ENCODE peak calls at places on chromosomes 13 and 19, in eight cellular contexts. R is BE2C; O is GM23338; U is astrocyte; C is adrenal gland; A is thoracic aorta; J is CD8-positive, alpha-beta T cell; V is cardiac fibroblast. N is an unnamed sample.

GRCh38 chr19:2720777-2721569 is at the start of gene DIRAS1:
- DNase-seq in R (peak), O (peak), U (no peak), C (no peak), A (no peak), J (no peak), V (no peak), N (no peak)

GRCh38 chr13:43042410-43042921 is 19.1 kb downstream of the DNAJC15 start:
- DNase-seq in R (no peak), O (no peak), U (no peak), C (no peak), A (no peak), J (no peak), V (no peak), N (no peak)

GRCh38 chr19:56071151-56071550 is 49.9 kb downstream of the ZNF787 start:
- DNase-seq in R (no peak), O (peak), U (no peak), C (no peak), A (no peak), J (no peak), V (no peak), N (no peak)

GRCh38 chr13:108924154-108924940 is 294.9 kb downstream of the MYO16 start:
- DNase-seq in R (no peak), O (no peak), U (peak), C (no peak), A (no peak), J (no peak), V (no peak), N (peak)

GRCh38 chr13:114071991-114072390 is 60.4 kb downstream of the RASA3 start:
- DNase-seq in R (no peak), O (no peak), U (no peak), C (no peak), A (no peak), J (no peak), V (no peak), N (no peak)

GRCh38 chr13:87975035-87975434 is 303.9 kb downstream of the SLITRK5 start:
- DNase-seq in R (no peak), O (no peak), U (no peak), C (no peak), A (no peak), J (no peak), V (no peak), N (peak)

GRCh38 chr19:35004517-35005255 is 4.6 kb downstream of the GRAMD1A start:
- DNase-seq in R (no peak), O (no peak), U (no peak), C (no peak), A (no peak), J (no peak), V (no peak), N (no peak)

GRCh38 chr19:30049226-30049625 is 107.2 kb downstream of the URI1 start:
- DNase-seq in R (no peak), O (no peak), U (no peak), C (no peak), A (no peak), J (no peak), V (no peak), N (no peak)

GRCh38 chr13:49625392-49626137 is 2.7 kb upstream of the ARL11 start:
- DNase-seq in R (no peak), O (no peak), U (no peak), C (peak), A (no peak), J (no peak), V (peak), N (peak)

GRCh38 chr19:21463449-21464105 is 41.8 kb upstream of the ZNF429 start:
- DNase-seq in R (peak), O (peak), U (peak), C (peak), A (no peak), J (peak), V (no peak), N (peak)

GRCh38 chr13:23547000-23547590 is 23.1 kb upstream of the TNFRSF19 start:
- DNase-seq in R (peak), O (peak), U (peak), C (no peak), A (no peak), J (no peak), V (peak), N (peak)

GRCh38 chr13:51935326-51936171 is 73.8 kb downstream of the CCDC70 start:
- DNase-seq in R (no peak), O (peak), U (no peak), C (no peak), A (no peak), J (no peak), V (peak), N (peak)

GRCh38 chr19:51372021-51372648 is 319 bp downstream of the NKG7 start:
- DNase-seq in R (no peak), O (no peak), U (no peak), C (no peak), A (no peak), J (no peak), V (no peak), N (no peak)
- H3K4me3 ChIP-seq in R (no peak), O (no peak), U (no peak), C (no peak), A (no peak), J (peak), V (no peak), N (no peak)

GRCh38 chr19:57786906-57787305 is 17.4 kb downstream of the ZNF586 start:
- DNase-seq in R (no peak), O (peak), U (no peak), C (no peak), A (no peak), J (no peak), V (no peak), N (no peak)
- TF ChIP-seq CTCF in R (no peak), O (no peak), U (no peak), C (no peak), A (no peak), J (no peak), V (no peak), N (no peak)

GRCh38 chr19:8609210-8610040 is 1.1 kb downstream of the ADAMTS10 start:
- DNase-seq in R (no peak), O (peak), U (peak), C (peak), A (peak), J (peak), V (peak), N (peak)

GRCh38 chr19:8610041-8610927 is at the start of gene ADAMTS10:
- DNase-seq in R (no peak), O (peak), U (peak), C (peak), A (no peak), J (peak), V (peak), N (peak)

GRCh38 chr19:8611890-8612806 is 1.6 kb upstream of the ADAMTS10 start:
- DNase-seq in R (no peak), O (peak), U (peak), C (peak), A (peak), J (no peak), V (peak), N (peak)

GRCh38 chr19:8611391-8611883 is 922 bp upstream of the ADAMTS10 start:
- DNase-seq in R (no peak), O (peak), U (no peak), C (peak), A (no peak), J (no peak), V (peak), N (no peak)

GRCh38 chr19:8610928-8611284 is 391 bp upstream of the ADAMTS10 start:
- DNase-seq in R (no peak), O (peak), U (no peak), C (no peak), A (no peak), J (no peak), V (no peak), N (no peak)
- H3K4me3 ChIP-seq in R (no peak), O (peak), U (peak), C (peak), A (peak), J (peak), V (no peak), N (no peak)

GRCh38 chr19:47848425-47848824 is 10.6 kb upstream of the TPRX2 start:
- DNase-seq in R (no peak), O (no peak), U (no peak), C (no peak), A (no peak), J (no peak), V (no peak), N (no peak)

GRCh38 chr19:47854459-47854858 is 4.6 kb upstream of the TPRX2 start:
- DNase-seq in R (no peak), O (no peak), U (no peak), C (no peak), A (no peak), J (no peak), V (no peak), N (no peak)

GRCh38 chr19:47853003-47853402 is 6.0 kb upstream of the TPRX2 start:
- DNase-seq in R (no peak), O (no peak), U (no peak), C (no peak), A (no peak), J (no peak), V (no peak), N (no peak)

GRCh38 chr19:47848871-47849473 is 10.1 kb upstream of the TPRX2 start:
- DNase-seq in R (no peak), O (peak), U (no peak), C (no peak), A (no peak), J (peak), V (peak), N (peak)
- TF ChIP-seq CTCF in R (peak), O (peak), U (peak), C (peak), A (peak), J (peak), V (peak), N (peak)

GRCh38 chr13:64778002-64778401 is 2452.1 kb downstream of the PCDH9 start:
- DNase-seq in R (no peak), O (peak), U (no peak), C (no peak), A (no peak), J (no peak), V (no peak), N (no peak)
- H3K4me3 ChIP-seq in R (no peak), O (no peak), U (no peak), C (no peak), A (no peak), J (no peak), V (no peak), N (no peak)

GRCh38 chr13:66547685-66548084 is 682.5 kb downstream of the PCDH9 start:
- DNase-seq in R (no peak), O (no peak), U (no peak), C (no peak), A (no peak), J (no peak), V (no peak), N (no peak)

GRCh38 chr13:66546534-66547379 is 683.4 kb downstream of the PCDH9 start:
- DNase-seq in R (no peak), O (no peak), U (peak), C (no peak), A (no peak), J (no peak), V (no peak), N (peak)

GRCh38 chr13:66543780-66544179 is 686.4 kb downstream of the PCDH9 start:
- DNase-seq in R (no peak), O (peak), U (no peak), C (no peak), A (no peak), J (no peak), V (no peak), N (no peak)
- TF ChIP-seq CTCF in R (peak), O (peak), U (no peak), C (no peak), A (no peak), J (no peak), V (no peak), N (peak)

DNA sequence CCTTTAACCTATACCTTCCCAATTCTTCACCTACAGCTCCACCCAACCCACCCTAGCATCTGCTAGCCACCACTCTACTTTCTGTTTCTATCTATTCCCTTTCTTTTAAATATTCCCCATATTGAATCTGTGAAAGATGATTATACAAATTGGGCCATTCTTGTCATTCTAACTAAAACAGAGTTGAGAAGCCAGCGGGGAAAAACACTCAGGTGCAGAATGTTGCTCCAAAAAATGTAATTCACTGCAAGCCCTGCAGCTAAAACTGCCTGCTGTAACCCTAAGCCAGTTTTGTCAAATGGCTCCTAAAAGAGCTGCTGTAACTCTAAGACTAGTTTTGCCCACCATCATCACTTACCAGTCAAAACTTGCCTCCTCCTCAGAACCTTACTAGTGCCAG is 1468.6 kb upstream of the MIR17HG start:
- DNase-seq in R (no peak), O (no peak), U (no peak), C (no peak), A (no peak), J (no peak), V (no peak), N (no peak)
- H3K4me3 ChIP-seq in R (no peak), O (no peak), U (no peak), C (no peak), A (no peak), J (no peak), V (no peak), N (no peak)

GRCh38 chr13:36965767-36966166 is 33.4 kb downstream of the ALG5 start:
- DNase-seq in R (no peak), O (no peak), U (peak), C (no peak), A (no peak), J (no peak), V (peak), N (peak)
- TF ChIP-seq CTCF in R (no peak), O (no peak), U (no peak), C (no peak), A (no peak), J (no peak), V (no peak), N (no peak)